ENCODE peak calls at places on chromosomes 16 and 17, in nine cellular contexts. A is GM23248, N is iPS DF 6.9, Z is K562, P is lung, K is testis, X is cardiac muscle cell, D is fibroblast of mammary gland, Y is mammary epithelial cell. Q is an unnamed sample.

GRCh38 chr16:84737658-84738057 is 37.9 kb downstream of the USP10 start:
- DNase-seq in A (no peak), N (no peak), Z (no peak), P (peak; percentile 58), K (no peak), X (no peak), D (no peak), Y (no peak), Q (no peak)

GRCh38 chr16:19179890-19180490 is 11.9 kb downstream of the SYT17 start:
- DNase-seq in A (peak; percentile 67), N (no peak), Z (peak; percentile 81), P (peak; percentile 66), K (peak; percentile 76), X (peak; percentile 52), D (peak; percentile 51), Y (peak; percentile 11), Q (peak; percentile 38)

GRCh38 chr16:1335996-1336395 is 2.6 kb downstream of the BAIAP3 start:
- DNase-seq in A (no peak), N (no peak), Z (no peak), P (no peak), K (no peak), X (no peak), D (no peak), Y (no peak), Q (no peak)

GRCh38 chr16:22890976-22891375 is 77.0 kb downstream of the HS3ST2 start:
- DNase-seq in A (no peak), N (no peak), Z (no peak), P (no peak), K (no peak), X (no peak), D (no peak), Y (peak; percentile 41), Q (no peak)

GRCh38 chr17:11336290-11336995 is 95.4 kb downstream of the SHISA6 start:
- DNase-seq in A (no peak), N (no peak), Z (no peak), P (no peak), K (no peak), X (no peak), D (no peak), Y (no peak), Q (no peak)

GRCh38 chr17:45334701-45335677 is 18.2 kb upstream of the MAP3K14 start:
- DNase-seq in A (no peak), N (no peak), Z (no peak), P (no peak), K (no peak), X (no peak), D (no peak), Y (no peak), Q (no peak)

GRCh38 chr17:27540300-27541105 is 84.3 kb downstream of the KSR1 start:
- DNase-seq in A (peak; percentile 98), N (no peak), Z (no peak), P (peak; percentile 93), K (peak; percentile 71), X (peak; percentile 100), D (peak; percentile 97), Y (peak; percentile 49), Q (peak; percentile 89)

GRCh38 chr17:31581491-31581890 is 190.0 kb downstream of the RAB11FIP4 start:
- DNase-seq in A (peak; percentile 69), N (no peak), Z (no peak), P (peak; percentile 39), K (peak; percentile 37), X (no peak), D (peak; percentile 54), Y (no peak), Q (no peak)

GRCh38 chr16:85265789-85266188 is 153.5 kb upstream of the CIBAR2 start:
- DNase-seq in A (no peak), N (no peak), Z (no peak), P (no peak), K (no peak), X (no peak), D (no peak), Y (no peak), Q (no peak)

DNA sequence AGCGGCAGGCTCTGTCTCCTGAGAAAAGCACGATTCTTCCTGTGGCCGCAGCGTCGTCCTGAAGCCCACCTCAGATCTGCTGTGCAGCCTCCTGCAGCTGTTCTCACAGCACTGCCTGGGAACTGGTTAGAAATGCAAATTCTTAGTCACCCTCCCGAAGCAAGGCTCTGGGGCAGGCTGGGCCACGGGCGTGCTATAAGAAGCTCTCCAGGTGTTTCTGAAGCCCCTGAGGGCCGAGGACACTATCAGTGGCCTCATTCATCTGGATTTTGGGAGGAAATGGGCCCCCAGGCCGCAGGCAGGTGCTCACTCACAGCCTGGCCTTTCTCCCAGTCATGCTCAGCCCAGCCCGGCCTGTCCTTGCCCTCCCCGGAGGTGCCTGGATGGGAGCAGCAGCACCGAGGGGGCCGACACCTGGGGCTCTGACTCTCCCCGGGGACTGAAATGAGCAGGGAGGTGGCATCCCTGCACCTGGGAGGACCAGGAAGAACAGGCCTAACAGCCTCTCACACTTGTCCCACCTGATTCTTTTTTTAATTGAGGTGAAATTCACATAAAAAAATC is 10.4 kb upstream of the NLRC3 start:
- DNase-seq in A (no peak), N (no peak), Z (no peak), P (no peak), K (no peak), X (no peak), D (no peak), Y (no peak), Q (no peak)
- H3K4me3 ChIP-seq in A (no peak overlapping the region), N (no peak overlapping the region), Z (no peak overlapping the region), P (no peak overlapping the region), K (no peak overlapping the region), X (no peak overlapping the region), D (no peak overlapping the region), Y (no peak overlapping the region), Q (no peak overlapping the region)

GRCh38 chr16:11080999-11081630 is 136.8 kb downstream of the CLEC16A start:
- DNase-seq in A (no peak), N (no peak), Z (no peak), P (no peak), K (no peak), X (no peak), D (no peak), Y (no peak), Q (no peak)

GRCh38 chr16:11076259-11077018 is 132.1 kb downstream of the CLEC16A start:
- DNase-seq in A (no peak), N (no peak), Z (no peak), P (no peak), K (no peak), X (no peak), D (no peak), Y (no peak), Q (no peak)

GRCh38 chr16:11079657-11080187 is 135.4 kb downstream of the CLEC16A start:
- DNase-seq in A (peak; percentile 94), N (no peak), Z (no peak), P (no peak), K (no peak), X (peak; percentile 67), D (peak; percentile 90), Y (peak; percentile 28), Q (peak; percentile 97)

GRCh38 chr16:11080327-11080967 is 136.1 kb downstream of the CLEC16A start:
- DNase-seq in A (no peak), N (no peak), Z (no peak), P (no peak), K (no peak), X (no peak), D (no peak), Y (no peak), Q (no peak)

DNA sequence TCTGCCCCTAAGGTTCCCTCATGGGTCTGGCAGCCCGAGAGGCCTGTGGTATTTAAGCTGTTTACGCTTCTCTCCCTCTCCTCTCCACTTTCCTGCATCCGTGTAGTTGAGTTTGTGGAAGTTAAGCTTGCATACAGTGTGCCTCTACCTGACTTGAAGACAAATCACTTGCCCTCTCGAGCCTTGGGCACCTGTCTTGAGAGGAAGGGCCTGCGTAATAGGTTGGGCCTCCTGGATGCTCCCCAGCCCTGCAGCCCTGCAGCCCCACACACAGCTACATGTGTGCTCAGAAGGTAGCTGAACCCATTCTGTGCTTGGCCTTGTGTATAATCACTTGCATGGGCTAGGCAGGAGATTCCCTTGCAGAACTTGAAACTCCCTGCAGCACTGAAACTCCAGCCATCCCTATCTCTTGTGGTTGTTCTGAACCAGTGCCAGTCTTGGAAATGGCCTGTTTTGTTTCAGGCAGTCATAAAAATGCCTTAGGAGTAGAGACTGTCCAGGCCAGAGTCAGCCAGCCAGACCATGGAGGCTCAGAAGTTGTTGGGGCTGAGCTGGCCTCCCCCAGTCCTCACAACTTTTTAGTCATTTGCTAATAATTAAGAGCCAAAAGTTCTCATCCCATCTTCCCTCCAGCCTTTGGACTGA is 134.6 kb downstream of the CLEC16A start:
- DNase-seq in A (peak; percentile 88), N (no peak), Z (no peak), P (no peak), K (peak; percentile 80), X (peak; percentile 96), D (peak; percentile 93), Y (peak; percentile 47), Q (peak; percentile 79)
- H3K4me3 ChIP-seq in A (peak overlapping the region; percentile 2), N (no peak overlapping the region), Z (no peak overlapping the region), P (no peak overlapping the region), K (no peak overlapping the region), X (no peak overlapping the region), D (no peak overlapping the region), Y (no peak overlapping the region), Q (no peak overlapping the region)

DNA sequence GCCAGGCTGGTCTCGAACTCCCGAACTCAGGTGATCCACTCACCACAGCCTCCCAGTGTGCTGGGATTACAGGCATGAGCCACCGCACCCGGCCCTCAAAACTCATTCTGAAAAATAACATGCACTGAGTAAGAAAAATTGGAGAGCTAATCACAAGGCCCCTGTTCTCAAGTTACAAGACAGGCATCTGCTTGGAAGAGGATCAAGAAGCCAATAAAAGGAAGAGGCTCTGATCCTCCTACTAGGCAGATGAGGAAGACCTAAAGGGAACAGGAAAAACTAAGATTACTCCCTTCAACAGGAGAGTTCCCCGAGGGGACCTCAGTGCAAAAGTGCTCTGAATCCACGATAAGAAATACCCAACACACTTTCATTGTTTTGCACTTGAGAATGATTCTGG is 18.4 kb downstream of the BLMH start:
- DNase-seq in A (no peak), N (no peak), Z (no peak), P (no peak), K (no peak), X (peak; percentile 20), D (peak; percentile 53), Y (no peak), Q (peak; percentile 73)
- H3K4me3 ChIP-seq in A (no peak overlapping the region), N (no peak overlapping the region), Z (no peak overlapping the region), P (no peak overlapping the region), K (no peak overlapping the region), X (no peak overlapping the region), D (no peak overlapping the region), Y (no peak overlapping the region), Q (no peak overlapping the region)

GRCh38 chr17:3964203-3965122 is at the start of gene ATP2A3:
- DNase-seq in A (peak; percentile 43), N (no peak), Z (peak; percentile 86), P (no peak), K (no peak), X (no peak), D (no peak), Y (no peak), Q (peak; percentile 37)
- H3K4me3 ChIP-seq in A (peak within 1 kb of the TSS; percentile 63), N (peak within 1 kb of the TSS; percentile 33), Z (peak within 1 kb of the TSS; percentile 73), P (peak within 1 kb of the TSS; percentile 63), K (peak within 1 kb of the TSS; percentile 50), X (peak within 1 kb of the TSS; percentile 19), D (peak within 1 kb of the TSS; percentile 16), Y (peak within 1 kb of the TSS; percentile 21), Q (peak within 1 kb of the TSS; percentile 43)

GRCh38 chr17:32929288-32929574 is 1.3 kb downstream of the TMEM98 start:
- DNase-seq in A (peak; percentile 34), N (no peak), Z (no peak), P (no peak), K (peak; percentile 30), X (peak; percentile 43), D (no peak), Y (no peak), Q (no peak)
- H3K4me3 ChIP-seq in A (peak overlapping the region; percentile 85), N (no peak overlapping the region), Z (peak overlapping the region; percentile 69), P (no peak overlapping the region), K (no peak overlapping the region), X (peak overlapping the region; percentile 97), D (peak overlapping the region; percentile 43), Y (peak overlapping the region; percentile 49), Q (peak overlapping the region; percentile 74)

Q was measured in foreskin fibroblast.